ENCODE peak calls at places on chromosomes 2 and 18, in five cellular contexts. One of them, this sample, is unnamed.
A peak's percentile ranks its signal among the peaks of the same experiment; 100 is the strongest.

GRCh38 chr2:109376796-109377495 is 236.8 kb downstream of the SEPTIN10 start:
- DNase-seq in left ventricle myocardium inferior: no peak
- DNase-seq in effector memory CD4-positive, alpha-beta T cell: no peak
- DNase-seq in GM23338: no peak
- DNase-seq in endothelial cell of umbilical vein: no peak
- DNase-seq in this sample: no peak

GRCh38 chr2:101219281-101219680 is 33.4 kb upstream of the CNOT11 start:
- DNase-seq in effector memory CD4-positive, alpha-beta T cell: no peak
- DNase-seq in GM23338: no peak
- DNase-seq in left ventricle myocardium inferior: no peak
- DNase-seq in endothelial cell of umbilical vein: no peak
- DNase-seq in this sample: no peak

GRCh38 chr2:64989982-64990614 is 899 bp downstream of the SLC1A4 start:
- DNase-seq in left ventricle myocardium inferior: no peak
- DNase-seq in endothelial cell of umbilical vein: peak; percentile 16
- DNase-seq in GM23338: peak; percentile 72
- DNase-seq in effector memory CD4-positive, alpha-beta T cell: no peak
- DNase-seq in this sample: no peak

GRCh38 chr2:8462899-8463648 is 218.8 kb upstream of the ID2 start:
- DNase-seq in effector memory CD4-positive, alpha-beta T cell: no peak
- DNase-seq in left ventricle myocardium inferior: no peak
- DNase-seq in endothelial cell of umbilical vein: no peak
- DNase-seq in GM23338: no peak
- DNase-seq in this sample: peak; percentile 41

GRCh38 chr2:10776231-10776977 is 36.2 kb downstream of the PDIA6 start:
- DNase-seq in effector memory CD4-positive, alpha-beta T cell: no peak
- DNase-seq in left ventricle myocardium inferior: no peak
- DNase-seq in GM23338: no peak
- DNase-seq in endothelial cell of umbilical vein: no peak
- DNase-seq in this sample: no peak

GRCh38 chr2:37934591-37935513 is 9.8 kb downstream of the RMDN2 start:
- DNase-seq in left ventricle myocardium inferior: no peak
- DNase-seq in GM23338: no peak
- DNase-seq in effector memory CD4-positive, alpha-beta T cell: no peak
- DNase-seq in endothelial cell of umbilical vein: no peak
- DNase-seq in this sample: no peak

GRCh38 chr2:221943078-221943810 is 355.6 kb downstream of the PAX3 start:
- DNase-seq in left ventricle myocardium inferior: no peak
- DNase-seq in effector memory CD4-positive, alpha-beta T cell: no peak
- DNase-seq in endothelial cell of umbilical vein: peak; percentile 83
- DNase-seq in GM23338: no peak
- DNase-seq in this sample: peak; percentile 88

GRCh38 chr2:239778042-239778811 is 246.9 kb downstream of the NDUFA10 start:
- DNase-seq in endothelial cell of umbilical vein: no peak
- DNase-seq in effector memory CD4-positive, alpha-beta T cell: no peak
- DNase-seq in GM23338: no peak
- DNase-seq in left ventricle myocardium inferior: no peak
- DNase-seq in this sample: no peak

GRCh38 chr2:127061377-127062273 is 45.3 kb downstream of the BIN1 start:
- DNase-seq in endothelial cell of umbilical vein: peak; percentile 94
- DNase-seq in effector memory CD4-positive, alpha-beta T cell: no peak
- DNase-seq in GM23338: no peak
- DNase-seq in left ventricle myocardium inferior: no peak
- DNase-seq in this sample: no peak

GRCh38 chr2:10454505-10454904 is 6.4 kb upstream of the ODC1 start:
- DNase-seq in endothelial cell of umbilical vein: no peak
- DNase-seq in effector memory CD4-positive, alpha-beta T cell: no peak
- DNase-seq in left ventricle myocardium inferior: peak; percentile 62
- DNase-seq in GM23338: no peak
- DNase-seq in this sample: no peak

GRCh38 chr2:46818141-46818552 is 97.5 kb downstream of the MCFD2 start:
- DNase-seq in GM23338: no peak
- DNase-seq in left ventricle myocardium inferior: peak; percentile 92
- DNase-seq in endothelial cell of umbilical vein: no peak
- DNase-seq in effector memory CD4-positive, alpha-beta T cell: no peak
- DNase-seq in this sample: peak; percentile 47

GRCh38 chr2:236343400-236344161 is 79.4 kb upstream of the ASB18 start:
- DNase-seq in effector memory CD4-positive, alpha-beta T cell: peak; percentile 37
- DNase-seq in GM23338: peak; percentile 89
- DNase-seq in left ventricle myocardium inferior: no peak
- DNase-seq in endothelial cell of umbilical vein: peak; percentile 65
- DNase-seq in this sample: peak; percentile 38

GRCh38 chr2:241573741-241574140 is 15.2 kb downstream of the BOK start:
- DNase-seq in GM23338: no peak
- DNase-seq in effector memory CD4-positive, alpha-beta T cell: no peak
- DNase-seq in endothelial cell of umbilical vein: no peak
- DNase-seq in left ventricle myocardium inferior: no peak
- DNase-seq in this sample: no peak

GRCh38 chr18:79632765-79633164 is 46.8 kb upstream of the CTDP1 start:
- DNase-seq in left ventricle myocardium inferior: no peak
- DNase-seq in endothelial cell of umbilical vein: no peak
- DNase-seq in effector memory CD4-positive, alpha-beta T cell: no peak
- DNase-seq in GM23338: no peak
- DNase-seq in this sample: peak; percentile 2

GRCh38 chr18:57791911-57792310 is 11.2 kb downstream of the ATP8B1 start:
- DNase-seq in endothelial cell of umbilical vein: no peak
- DNase-seq in left ventricle myocardium inferior: no peak
- DNase-seq in effector memory CD4-positive, alpha-beta T cell: no peak
- DNase-seq in GM23338: no peak
- DNase-seq in this sample: no peak

DNA sequence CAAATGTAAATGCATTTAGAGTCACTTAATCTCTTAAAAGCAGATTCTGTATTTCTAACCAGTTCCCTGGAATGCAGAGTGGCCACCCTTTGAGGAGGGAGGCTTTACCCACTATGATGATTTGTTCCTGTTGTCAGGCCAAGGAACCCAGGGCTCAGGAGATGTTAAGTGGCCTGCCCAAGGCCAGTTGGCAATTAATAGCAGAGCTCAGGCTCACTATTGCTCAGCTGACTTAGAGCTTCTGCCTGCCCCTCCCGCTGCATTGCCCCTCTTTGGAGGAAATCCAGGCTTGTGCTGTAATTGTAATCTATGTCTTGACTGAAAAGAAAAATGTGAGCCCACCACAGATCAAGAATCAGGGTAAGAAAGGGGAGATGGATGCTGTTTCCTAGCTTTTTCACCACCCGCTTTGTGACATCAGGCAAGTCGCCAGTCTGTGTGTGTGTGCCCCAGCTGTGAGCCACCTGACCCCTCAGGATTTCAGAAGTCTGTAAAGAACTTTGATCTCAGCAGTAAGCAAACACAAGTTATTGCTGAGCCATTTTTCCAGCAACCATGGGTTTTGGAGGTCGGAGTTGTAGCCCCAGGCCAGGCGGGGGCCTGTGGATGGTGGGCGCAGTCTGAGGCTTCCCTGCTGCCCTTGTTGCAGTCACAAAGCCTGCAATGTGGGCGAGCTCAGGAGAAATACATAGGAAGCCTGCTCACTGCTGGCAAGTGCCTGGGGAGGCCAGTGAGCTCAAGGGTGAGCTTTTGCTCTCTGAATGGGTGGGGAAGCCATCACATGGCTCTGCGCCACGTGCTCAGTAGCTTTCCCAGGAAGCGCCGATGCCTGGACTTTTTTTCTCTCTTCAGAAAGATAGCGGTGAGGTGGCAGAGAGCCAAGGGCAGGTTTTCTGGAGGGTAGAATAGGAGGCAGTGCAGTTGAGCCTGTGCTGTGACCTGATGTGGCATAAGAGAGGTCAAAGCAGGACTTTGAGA is 6.0 kb downstream of the CABLES1 start:
- DNase-seq in endothelial cell of umbilical vein: no peak
- DNase-seq in left ventricle myocardium inferior: peak; percentile 41
- DNase-seq in GM23338: no peak
- DNase-seq in effector memory CD4-positive, alpha-beta T cell: no peak
- DNase-seq in this sample: no peak
- H3K4me1 ChIP-seq in endothelial cell of umbilical vein: peaks cover 41% of the 10 kb centered on the region
- H3K4me1 ChIP-seq in left ventricle myocardium inferior: peaks cover 49% of the 10 kb centered on the region
- H3K4me1 ChIP-seq in GM23338: peaks cover 36% of the 10 kb centered on the region
- H3K4me1 ChIP-seq in effector memory CD4-positive, alpha-beta T cell: peaks cover 4% of the 10 kb centered on the region
- H3K4me1 ChIP-seq in this sample: peaks cover 47% of the 10 kb centered on the region

GRCh38 chr2:73031095-73031678 is 40.3 kb downstream of the SFXN5 start:
- DNase-seq in GM23338: no peak
- DNase-seq in left ventricle myocardium inferior: no peak
- DNase-seq in endothelial cell of umbilical vein: no peak
- DNase-seq in effector memory CD4-positive, alpha-beta T cell: no peak
- DNase-seq in this sample: no peak
- H3K4me1 ChIP-seq in GM23338: peaks cover 9% of the 10 kb centered on the region
- H3K4me1 ChIP-seq in left ventricle myocardium inferior: peaks cover 3% of the 10 kb centered on the region
- H3K4me1 ChIP-seq in endothelial cell of umbilical vein: no peaks in the 10 kb centered on the region
- H3K4me1 ChIP-seq in effector memory CD4-positive, alpha-beta T cell: no peaks in the 10 kb centered on the region
- H3K4me1 ChIP-seq in this sample: no peaks in the 10 kb centered on the region

DNA sequence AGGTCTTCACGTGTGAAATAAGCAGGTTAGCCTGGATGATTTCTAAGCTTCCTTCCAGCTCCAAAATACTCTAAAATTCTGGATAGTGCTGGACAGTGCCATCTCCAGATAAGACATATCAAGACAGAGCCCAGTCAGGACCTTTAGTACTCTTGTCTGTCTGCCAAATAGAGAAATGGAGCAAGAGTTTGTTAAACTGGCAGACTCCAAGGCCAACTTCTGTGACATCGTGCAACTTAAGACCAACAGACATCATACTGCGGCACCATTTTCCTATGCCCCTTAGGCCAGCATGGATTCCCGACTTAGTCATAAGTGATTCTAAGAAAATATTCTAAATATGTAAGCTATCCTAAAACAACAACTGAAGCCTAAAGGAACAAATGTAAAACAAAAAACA is 118.6 kb downstream of the RBMS1 start:
- DNase-seq in endothelial cell of umbilical vein: no peak
- DNase-seq in left ventricle myocardium inferior: no peak
- DNase-seq in effector memory CD4-positive, alpha-beta T cell: no peak
- DNase-seq in GM23338: no peak
- DNase-seq in this sample: no peak
- H3K4me1 ChIP-seq in endothelial cell of umbilical vein: peaks cover 97% of the 10 kb centered on the region
- H3K4me1 ChIP-seq in left ventricle myocardium inferior: peaks cover 100% of the 10 kb centered on the region
- H3K4me1 ChIP-seq in effector memory CD4-positive, alpha-beta T cell: peaks cover 35% of the 10 kb centered on the region
- H3K4me1 ChIP-seq in GM23338: peaks cover 77% of the 10 kb centered on the region
- H3K4me1 ChIP-seq in this sample: peaks cover 49% of the 10 kb centered on the region

GRCh38 chr18:48877941-48878340 is 72.8 kb downstream of the SMAD7 start:
- DNase-seq in endothelial cell of umbilical vein: no peak
- DNase-seq in effector memory CD4-positive, alpha-beta T cell: no peak
- DNase-seq in GM23338: no peak
- DNase-seq in left ventricle myocardium inferior: no peak
- DNase-seq in this sample: no peak
- H3K4me1 ChIP-seq in endothelial cell of umbilical vein: peaks cover 6% of the 10 kb centered on the region
- H3K4me1 ChIP-seq in effector memory CD4-positive, alpha-beta T cell: no peaks in the 10 kb centered on the region
- H3K4me1 ChIP-seq in GM23338: peaks cover 5% of the 10 kb centered on the region
- H3K4me1 ChIP-seq in left ventricle myocardium inferior: peaks cover 11% of the 10 kb centered on the region
- H3K4me1 ChIP-seq in this sample: peaks cover 15% of the 10 kb centered on the region

GRCh38 chr2:36406296-36406695 is 50.7 kb downstream of the CRIM1 start:
- DNase-seq in left ventricle myocardium inferior: no peak
- DNase-seq in effector memory CD4-positive, alpha-beta T cell: no peak
- DNase-seq in endothelial cell of umbilical vein: peak; percentile 57
- DNase-seq in GM23338: no peak
- DNase-seq in this sample: no peak
- H3K4me1 ChIP-seq in left ventricle myocardium inferior: peaks cover 72% of the 10 kb centered on the region
- H3K4me1 ChIP-seq in effector memory CD4-positive, alpha-beta T cell: no peaks in the 10 kb centered on the region
- H3K4me1 ChIP-seq in endothelial cell of umbilical vein: peaks cover 98% of the 10 kb centered on the region
- H3K4me1 ChIP-seq in GM23338: peaks cover 75% of the 10 kb centered on the region
- H3K4me1 ChIP-seq in this sample: peaks cover 21% of the 10 kb centered on the region

This sample was measured in adrenal gland.